ENCODE peak calls at places on chromosomes 3 and 15, in eight cellular contexts. D is hepatocyte, S is prostate gland, B is left lung, X is MM.1S, W is psoas muscle, N is heart left ventricle, Q is foreskin fibroblast. E is an unnamed sample.

GRCh38 chr15:36810656-36811449 is 231.4 kb downstream of the CDIN1 start:
- DNase-seq in D (no peak), S (no peak), B (no peak), X (no peak), W (no peak), N (no peak), Q (no peak), E (no peak)

GRCh38 chr15:43880406-43881184 is 53.8 kb downstream of the WDR76 start:
- DNase-seq in D (no peak), S (no peak), B (no peak), X (no peak), W (no peak), N (no peak), Q (peak), E (no peak)

GRCh38 chr3:10437272-10437994 is 68.0 kb downstream of the ATP2B2 start:
- DNase-seq in D (no peak), S (no peak), B (no peak), X (no peak), W (no peak), N (no peak), Q (peak), E (no peak)

GRCh38 chr15:25620466-25620865 is 181.6 kb upstream of the UBE3A start:
- DNase-seq in D (no peak), S (no peak), B (no peak), X (no peak), W (no peak), N (no peak), Q (no peak), E (no peak)

GRCh38 chr15:73633991-73634495 is 854 bp upstream of the NPTN start:
- DNase-seq in D (peak), S (no peak), B (no peak), X (no peak), W (no peak), N (no peak), Q (peak), E (no peak)

GRCh38 chr3:8441969-8442559 is 59.6 kb upstream of the LMCD1 start:
- DNase-seq in D (peak), S (peak), B (no peak), X (no peak), W (no peak), N (no peak), Q (peak), E (no peak)

GRCh38 chr15:51756482-51756881 is 5.1 kb downstream of the TMOD2 start:
- DNase-seq in D (no peak), S (no peak), B (no peak), X (no peak), W (no peak), N (no peak), Q (no peak), E (no peak)

GRCh38 chr3:168878655-168879054 is 782.9 kb upstream of the GOLIM4 start:
- DNase-seq in D (no peak), S (no peak), B (no peak), X (no peak), W (no peak), N (no peak), Q (peak), E (no peak)

GRCh38 chr3:9638147-9638546 is 11.2 kb upstream of the MTMR14 start:
- DNase-seq in D (no peak), S (no peak), B (no peak), X (no peak), W (no peak), N (no peak), Q (no peak), E (no peak)

GRCh38 chr15:34714476-34715121 is 40.2 kb downstream of the GJD2 start:
- DNase-seq in D (no peak), S (no peak), B (no peak), X (no peak), W (no peak), N (no peak), Q (no peak), E (no peak)
- H3K4me3 ChIP-seq in D (no peak), S (no peak), B (no peak), X (no peak), W (no peak), N (no peak), Q (no peak), E (no peak)

GRCh38 chr3:46575577-46576222 is 9.6 kb upstream of the LRRC2 start:
- DNase-seq in D (no peak), S (no peak), B (no peak), X (no peak), W (no peak), N (no peak), Q (no peak), E (no peak)

GRCh38 chr3:46576386-46576785 is 10.3 kb upstream of the LRRC2 start:
- DNase-seq in D (no peak), S (no peak), B (no peak), X (no peak), W (no peak), N (no peak), Q (no peak), E (no peak)

GRCh38 chr3:46574881-46575576 is 8.9 kb upstream of the LRRC2 start:
- DNase-seq in D (no peak), S (no peak), B (no peak), X (no peak), W (no peak), N (no peak), Q (no peak), E (no peak)

GRCh38 chr3:46578973-46579755 is 13.1 kb upstream of the LRRC2 start:
- DNase-seq in D (no peak), S (no peak), B (no peak), X (no peak), W (no peak), N (no peak), Q (no peak), E (no peak)

GRCh38 chr3:46576899-46577298 is 10.8 kb upstream of the LRRC2 start:
- DNase-seq in D (peak), S (no peak), B (no peak), X (no peak), W (no peak), N (no peak), Q (no peak), E (no peak)
- H3K4me3 ChIP-seq in D (no peak), S (no peak), B (no peak), X (no peak), W (peak), N (no peak), Q (no peak), E (peak)

DNA sequence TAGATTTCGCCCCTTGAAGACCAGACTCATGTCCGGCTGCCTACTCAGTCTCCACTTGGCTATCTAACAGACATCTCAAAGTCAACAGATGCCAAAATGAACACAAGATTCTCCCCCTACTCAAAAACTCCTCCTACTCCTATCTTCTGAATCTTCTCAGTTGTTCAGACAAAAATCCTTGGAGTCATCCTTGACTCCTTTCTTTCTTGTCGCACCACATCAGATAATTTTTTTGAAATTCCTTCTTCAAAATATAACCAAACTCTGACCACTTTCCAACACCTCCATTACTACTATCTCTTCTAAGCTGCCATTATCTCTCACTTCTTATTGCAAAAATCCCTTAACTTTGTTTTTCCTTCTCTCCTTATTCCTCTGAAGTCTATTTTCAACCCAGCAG is 141.9 kb upstream of the SLC7A14 start:
- DNase-seq in D (no peak), S (no peak), B (no peak), X (no peak), W (no peak), N (no peak), Q (no peak), E (no peak)
- H3K4me3 ChIP-seq in D (no peak), S (no peak), B (no peak), X (no peak), W (no peak), N (no peak), Q (no peak), E (no peak)

GRCh38 chr15:45110256-45110820 is 3.6 kb downstream of the DUOX2 start:
- DNase-seq in D (no peak), S (no peak), B (no peak), X (no peak), W (no peak), N (no peak), Q (no peak), E (no peak)

GRCh38 chr15:45111390-45112142 is 2.4 kb downstream of the DUOX2 start:
- DNase-seq in D (no peak), S (no peak), B (no peak), X (no peak), W (no peak), N (no peak), Q (no peak), E (no peak)

GRCh38 chr15:45113380-45113990 is 487 bp downstream of the DUOX2 start:
- DNase-seq in D (no peak), S (no peak), B (no peak), X (no peak), W (no peak), N (no peak), Q (no peak), E (no peak)

GRCh38 chr15:45112592-45113379 is 1.2 kb downstream of the DUOX2 start:
- DNase-seq in D (peak), S (no peak), B (peak), X (no peak), W (no peak), N (no peak), Q (no peak), E (no peak)

DNA sequence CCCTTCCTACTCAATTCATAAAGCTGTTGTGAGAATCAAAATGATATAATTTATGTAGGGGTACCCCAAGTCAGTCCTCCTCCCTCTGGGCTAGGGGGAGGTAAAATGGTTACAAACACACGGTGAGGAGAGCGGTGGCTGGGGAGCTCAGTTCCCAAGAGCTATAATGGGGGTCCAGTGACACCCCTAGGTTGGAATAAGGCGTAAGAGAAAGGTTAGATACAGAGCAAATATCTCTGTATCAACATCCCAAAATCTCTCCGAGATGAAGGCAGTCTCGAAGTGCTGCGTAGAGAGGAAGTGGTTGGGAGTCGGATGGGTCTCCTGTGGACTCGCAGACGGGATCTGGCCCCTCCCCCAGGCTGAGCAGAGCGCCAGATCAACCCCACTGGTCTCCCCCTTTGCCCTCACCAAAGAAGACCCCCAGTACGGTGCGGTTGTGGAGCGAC is 1.8 kb downstream of the DUOX2 start:
- DNase-seq in D (no peak), S (no peak), B (no peak), X (no peak), W (no peak), N (no peak), Q (no peak), E (no peak)
- H3K4me3 ChIP-seq in D (no peak), S (no peak), B (no peak), X (no peak), W (peak), N (no peak), Q (no peak), E (peak)